ENCODE peak calls at places on chromosomes 11 and 22, in eight cellular contexts. G is HFF-Myc, P is GM06990, E is AG10803, V is mucosa of descending colon, M is cardiac muscle cell, J is NB4, Q is coronary artery. L is an unnamed sample.

GRCh38 chr22:27212617-27213177 is 555.3 kb downstream of the MIAT start:
- DNase-seq in M (peak; percentile 60), J (peak; percentile 87), V (peak; percentile 40), P (no peak), G (peak; percentile 96), Q (peak; percentile 91), E (peak; percentile 100), L (no peak)

GRCh38 chr11:121757480-121758125 is 304.8 kb upstream of the SORL1-AS1 start:
- DNase-seq in V (no peak), Q (no peak), P (no peak), J (no peak), M (no peak), E (peak; percentile 8), G (no peak), L (no peak)

GRCh38 chr11:68053981-68054812 is 15.4 kb downstream of the TCIRG1 start:
- DNase-seq in J (peak; percentile 36), P (no peak), V (no peak), Q (no peak), M (no peak), G (no peak), E (no peak), L (no peak)

GRCh38 chr22:30894371-30894740 is 74.2 kb downstream of the MORC2 start:
- DNase-seq in M (no peak), J (no peak), P (no peak), V (no peak), Q (no peak), G (no peak), E (no peak), L (no peak)

GRCh38 chr11:118911880-118912741 is 13.6 kb downstream of the BCL9L start:
- DNase-seq in G (no peak), V (peak; percentile 82), E (peak; percentile 85), J (peak; percentile 80), P (peak; percentile 46), M (peak; percentile 60), Q (peak; percentile 97), L (peak; percentile 74)

GRCh38 chr22:50739894-50740293 is 1.9 kb downstream of the ACR start:
- DNase-seq in M (no peak), Q (no peak), G (no peak), E (no peak), J (no peak), P (no peak), V (no peak), L (no peak)

GRCh38 chr11:119585038-119585666 is 143.8 kb downstream of the NECTIN1 start:
- DNase-seq in M (peak; percentile 45), V (peak; percentile 39), G (no peak), Q (peak; percentile 64), J (peak; percentile 43), P (no peak), E (no peak), L (no peak)

GRCh38 chr22:47084226-47084625 is 321.8 kb downstream of the TBC1D22A start:
- DNase-seq in G (no peak), E (no peak), J (no peak), V (no peak), M (no peak), P (no peak), Q (no peak), L (no peak)

GRCh38 chr11:57310630-57311086 is 14.1 kb downstream of the TNKS1BP1 start:
- DNase-seq in P (no peak), Q (no peak), M (peak; percentile 63), E (peak; percentile 51), V (no peak), J (peak; percentile 48), G (no peak), L (no peak)

GRCh38 chr22:19745155-19746133 is 15.1 kb upstream of the TBX1 start:
- DNase-seq in V (no peak), E (no peak), J (no peak), P (no peak), Q (no peak), G (no peak), M (no peak), L (no peak)

DNA sequence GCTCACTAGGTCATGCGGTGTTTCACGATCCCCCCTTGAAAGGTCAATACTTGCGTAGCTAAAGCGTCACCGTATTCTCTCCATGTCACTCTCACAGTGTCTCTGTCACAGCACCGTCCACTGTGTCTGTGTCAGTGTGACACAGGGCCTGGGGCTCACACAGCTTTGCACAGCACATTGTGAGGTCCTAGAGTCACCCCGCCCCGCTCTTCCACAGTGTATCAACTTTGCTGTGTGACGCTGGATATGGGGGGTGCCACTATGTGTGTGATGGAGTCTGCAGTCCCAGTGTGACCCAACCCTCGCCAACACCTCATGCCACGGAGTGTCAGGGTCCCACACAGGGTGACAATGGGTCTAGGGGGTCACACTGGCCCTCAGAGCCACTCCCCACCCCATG is 583 bp downstream of the P4HA3 start:
- DNase-seq in Q (no peak), M (no peak), J (no peak), P (no peak), G (no peak), V (no peak), E (no peak), L (no peak)
- H3K4me3 ChIP-seq in Q (peak overlapping the region; percentile 77), M (peak overlapping the region; percentile 28), J (peak overlapping the region; percentile 10), P (no peak overlapping the region), G (peak overlapping the region; percentile 43), V (no peak overlapping the region), E (peak overlapping the region; percentile 67), L (peak overlapping the region; percentile 29)

DNA sequence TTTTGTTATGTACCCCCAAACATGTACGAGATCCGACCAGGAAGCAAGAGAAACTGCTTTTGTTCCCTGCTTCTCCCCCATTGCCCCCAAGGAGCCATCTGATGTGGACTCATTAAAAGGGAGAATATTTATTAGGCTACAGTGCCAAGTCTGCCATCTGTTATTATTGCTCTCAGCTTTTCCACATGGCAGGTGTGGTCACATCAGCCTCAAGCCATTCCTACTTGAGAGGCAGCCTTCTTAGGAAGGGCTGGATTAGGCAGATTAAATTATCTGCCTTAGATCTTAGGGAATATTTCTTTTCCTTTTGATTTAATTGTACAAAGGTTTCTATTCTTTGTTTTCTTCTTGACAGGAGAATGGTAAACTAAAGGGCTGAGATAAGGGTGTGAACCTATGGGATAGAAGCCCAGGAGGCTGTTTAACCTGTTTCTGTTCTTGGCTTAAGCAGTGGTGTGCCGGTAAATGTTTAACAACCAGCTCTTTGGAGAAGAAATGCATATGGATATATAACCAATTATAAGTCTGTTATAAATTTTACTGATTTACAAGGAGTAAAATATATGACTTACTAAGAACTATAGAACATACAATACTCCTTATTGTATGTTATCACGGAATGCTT is 88.8 kb downstream of the PDHX start:
- DNase-seq in J (no peak), E (no peak), V (no peak), Q (no peak), G (no peak), P (no peak), M (no peak), L (no peak)
- H3K4me3 ChIP-seq in J (no peak overlapping the region), E (no peak overlapping the region), V (no peak overlapping the region), Q (no peak overlapping the region), G (no peak overlapping the region), P (no peak overlapping the region), M (no peak overlapping the region), L (no peak overlapping the region)

GRCh38 chr11:124922831-124923230 is 3.8 kb downstream of the HEPN1 start:
- DNase-seq in Q (no peak), V (no peak), J (no peak), E (no peak), G (no peak), P (no peak), M (no peak), L (no peak)

GRCh38 chr11:124917115-124917637 is 1.9 kb upstream of the HEPN1 start:
- DNase-seq in Q (no peak), G (no peak), P (no peak), E (peak; percentile 46), J (no peak), V (no peak), M (no peak), L (no peak)

GRCh38 chr11:124918950-124919349 is at the start of gene HEPN1:
- DNase-seq in G (no peak), M (no peak), J (no peak), V (no peak), P (no peak), E (no peak), Q (no peak), L (no peak)

GRCh38 chr11:124920870-124921609 is 2.0 kb downstream of the HEPN1 start:
- DNase-seq in J (no peak), P (peak; percentile 22), V (peak; percentile 59), G (no peak), E (peak; percentile 56), Q (no peak), M (peak; percentile 76), L (peak; percentile 88)

DNA sequence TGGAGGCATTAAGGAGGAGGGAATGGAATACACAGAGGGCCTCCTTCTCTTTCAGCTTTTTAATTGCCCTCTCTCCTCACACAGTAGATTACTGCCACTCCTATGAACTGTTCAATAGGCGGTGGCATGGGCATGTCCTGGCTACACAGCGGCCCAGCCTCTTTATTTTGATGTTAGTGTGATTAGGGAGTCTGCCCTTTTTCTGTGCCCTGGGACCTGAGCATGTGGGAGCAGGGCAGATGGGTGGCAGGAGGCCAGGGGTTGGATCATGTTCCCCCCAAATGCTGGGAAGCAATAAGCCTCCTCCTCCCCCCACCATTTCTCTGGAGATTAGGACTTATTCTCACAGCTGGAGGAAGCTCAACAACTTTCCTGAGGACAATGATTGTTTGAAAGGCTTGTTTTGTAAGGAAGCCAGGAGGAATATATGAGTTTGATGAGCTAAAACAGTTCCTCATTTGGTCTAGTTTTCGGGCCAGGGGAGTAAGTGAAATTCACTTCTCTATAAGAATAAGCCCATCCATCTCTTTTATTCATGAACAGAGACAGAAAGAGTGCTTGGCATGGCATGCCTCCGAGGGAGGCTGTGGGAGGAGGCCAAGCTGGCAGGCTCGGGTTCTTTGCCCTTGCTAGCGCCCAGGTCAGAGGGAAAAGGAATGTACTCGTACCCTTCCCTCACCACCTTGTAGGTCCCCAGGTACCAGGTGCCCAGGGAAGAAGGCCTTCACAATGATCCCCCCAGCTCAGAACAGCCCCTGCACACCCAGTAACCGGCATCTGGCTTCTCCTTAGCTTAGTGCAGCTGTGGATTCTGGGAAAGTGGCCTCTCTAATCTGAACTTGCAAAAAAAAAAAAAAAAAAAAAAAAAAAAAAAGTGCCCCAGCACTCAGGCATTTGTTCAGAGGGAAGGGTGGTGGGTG is 1.0 kb downstream of the HEPN1 start:
- DNase-seq in P (no peak), Q (no peak), M (no peak), E (no peak), V (no peak), G (no peak), J (no peak), L (no peak)
- H3K4me3 ChIP-seq in P (no peak overlapping the region), Q (peak overlapping the region; percentile 82), M (no peak overlapping the region), E (no peak overlapping the region), V (no peak overlapping the region), G (no peak overlapping the region), J (no peak overlapping the region), L (peak overlapping the region; percentile 42)

GRCh38 chr11:96256213-96256580 is 86.8 kb downstream of the MAML2 start:
- DNase-seq in M (no peak), J (peak; percentile 69), G (no peak), V (no peak), Q (no peak), P (no peak), E (no peak), L (no peak)

GRCh38 chr11:96257036-96257435 is 86.0 kb downstream of the MAML2 start:
- DNase-seq in J (no peak), V (no peak), G (no peak), M (no peak), E (no peak), P (no peak), Q (no peak), L (no peak)

GRCh38 chr11:96254087-96254486 is 88.9 kb downstream of the MAML2 start:
- DNase-seq in Q (no peak), E (peak; percentile 71), P (no peak), V (no peak), M (peak; percentile 54), G (no peak), J (peak; percentile 79), L (no peak)

GRCh38 chr11:96256604-96257003 is 86.4 kb downstream of the MAML2 start:
- DNase-seq in J (no peak), M (no peak), E (no peak), Q (no peak), G (no peak), V (no peak), P (no peak), L (no peak)

GRCh38 chr11:96254854-96255253 is 88.1 kb downstream of the MAML2 start:
- DNase-seq in Q (no peak), P (no peak), E (no peak), G (no peak), V (no peak), M (no peak), J (no peak), L (no peak)
- H3K4me3 ChIP-seq in Q (no peak overlapping the region), P (no peak overlapping the region), E (no peak overlapping the region), G (no peak overlapping the region), V (no peak overlapping the region), M (no peak overlapping the region), J (no peak overlapping the region), L (no peak overlapping the region)

L was measured in CD8-positive, alpha-beta T cell.